ENCODE peak calls at places on chromosomes 11 and 22, in nine cellular contexts. J is activated CD4-positive, CD25-positive, alpha-beta regulatory T cell; I is NCI-H1436; T is heart right ventricle; O is CD4-positive, alpha-beta memory T cell; Z is right cardiac atrium; U is COLO829; F is NB4; B is psoas muscle. M is an unnamed sample.

GRCh38 chr11:134401825-134402809 is 9.9 kb downstream of the B3GAT1 start:
- DNase-seq in J (no peak), I (no peak), T (no peak), O (no peak), Z (no peak), U (no peak), F (no peak), B (no peak), M (peak; percentile 41)

GRCh38 chr11:8331767-8332166 is 68.1 kb upstream of the LMO1 start:
- DNase-seq in J (no peak), I (no peak), T (no peak), O (no peak), Z (no peak), U (no peak), F (peak; percentile 46), B (no peak), M (peak; percentile 55)

GRCh38 chr11:61057615-61058014 is 44.7 kb upstream of the CD5 start:
- DNase-seq in J (no peak), I (no peak), T (no peak), O (no peak), Z (no peak), U (no peak), F (no peak), B (no peak), M (no peak)

GRCh38 chr11:72553748-72554147 is 119.4 kb upstream of the CLPB start:
- DNase-seq in J (no peak), I (no peak), T (no peak), O (peak; percentile 32), Z (no peak), U (no peak), F (peak; percentile 74), B (no peak), M (no peak)

GRCh38 chr22:39229075-39229474 is 15.7 kb downstream of the PDGFB start:
- DNase-seq in J (no peak), I (no peak), T (no peak), O (no peak), Z (no peak), U (no peak), F (no peak), B (no peak), M (no peak)

GRCh38 chr11:63210111-63210510 is 33.3 kb downstream of the SLC22A25 start:
- DNase-seq in J (no peak), I (no peak), T (no peak), O (no peak), Z (no peak), U (no peak), F (no peak), B (no peak), M (no peak)

GRCh38 chr11:95379460-95379859 is 148.5 kb upstream of the SESN3 start:
- DNase-seq in J (no peak), I (no peak), T (no peak), O (no peak), Z (no peak), U (no peak), F (no peak), B (no peak), M (no peak)

GRCh38 chr11:93652161-93652597 is 9.3 kb upstream of the CEP295 start:
- DNase-seq in J (no peak), I (peak; percentile 5), T (no peak), O (peak; percentile 48), Z (no peak), U (peak; percentile 61), F (peak; percentile 69), B (no peak), M (no peak)

GRCh38 chr11:130817608-130817944 is 98.7 kb downstream of the SNX19 start:
- DNase-seq in J (no peak), I (no peak), T (no peak), O (no peak), Z (no peak), U (no peak), F (peak; percentile 7), B (no peak), M (no peak)

GRCh38 chr11:47104337-47104950 is 72.2 kb downstream of the ARFGAP2 start:
- DNase-seq in J (no peak), I (no peak), T (no peak), O (no peak), Z (no peak), U (no peak), F (no peak), B (no peak), M (no peak)

GRCh38 chr11:115067471-115067870 is 389.1 kb downstream of the NXPE2 start:
- DNase-seq in J (no peak), I (no peak), T (no peak), O (no peak), Z (no peak), U (no peak), F (no peak), B (no peak), M (no peak)

GRCh38 chr11:936199-936598 is 10.5 kb downstream of the AP2A2 start:
- DNase-seq in J (no peak), I (no peak), T (no peak), O (no peak), Z (no peak), U (no peak), F (no peak), B (no peak), M (no peak)

GRCh38 chr22:49609207-49609876 is 218.3 kb downstream of the BRD1 start:
- DNase-seq in J (no peak), I (no peak), T (no peak), O (no peak), Z (no peak), U (no peak), F (no peak), B (no peak), M (peak; percentile 50)

GRCh38 chr22:43970037-43970747 is 14.9 kb downstream of the SAMM50 start:
- DNase-seq in J (no peak), I (no peak), T (no peak), O (no peak), Z (no peak), U (no peak), F (peak; percentile 12), B (no peak), M (no peak)

GRCh38 chr22:46006379-46007002 is 29.5 kb upstream of the WNT7B start:
- DNase-seq in J (peak; percentile 77), I (peak; percentile 82), T (peak; percentile 97), O (peak; percentile 81), Z (peak; percentile 98), U (peak; percentile 85), F (peak; percentile 89), B (peak; percentile 98), M (peak; percentile 97)

GRCh38 chr11:73982595-73982989 is at the start of gene UCP2:
- DNase-seq in J (peak; percentile 70), I (peak; percentile 83), T (peak; percentile 89), O (peak; percentile 80), Z (peak; percentile 95), U (peak; percentile 40), F (peak; percentile 96), B (peak; percentile 93), M (peak; percentile 95)

GRCh38 chr11:91156041-91156440 is 933.2 kb upstream of the CHORDC1 start:
- DNase-seq in J (no peak), I (no peak), T (no peak), O (no peak), Z (no peak), U (no peak), F (no peak), B (no peak), M (no peak)

GRCh38 chr11:12201016-12201985 is 90.9 kb downstream of the MICAL2 start:
- DNase-seq in J (no peak), I (no peak), T (peak; percentile 66), O (no peak), Z (peak; percentile 92), U (no peak), F (peak; percentile 27), B (no peak), M (peak; percentile 79)

GRCh38 chr22:31081963-31082605 is 966 bp downstream of the SMTN start:
- DNase-seq in J (no peak), I (no peak), T (no peak), O (no peak), Z (peak; percentile 51), U (no peak), F (no peak), B (no peak), M (no peak)

GRCh38 chr11:129333873-129334272 is 41.8 kb upstream of the BARX2 start:
- DNase-seq in J (no peak), I (no peak), T (no peak), O (no peak), Z (no peak), U (no peak), F (peak; percentile 26), B (no peak), M (no peak)

GRCh38 chr11:92762175-92762574 is 207.3 kb upstream of the MTNR1B start:
- DNase-seq in J (no peak), I (no peak), T (no peak), O (no peak), Z (no peak), U (no peak), F (no peak), B (no peak), M (no peak)

GRCh38 chr11:35177370-35177769 is 38.4 kb downstream of the CD44 start:
- DNase-seq in J (no peak), I (no peak), T (no peak), O (peak; percentile 59), Z (no peak), U (no peak), F (no peak), B (no peak), M (no peak)

GRCh38 chr11:2272946-2273280 is 2.5 kb upstream of the ASCL2 start:
- DNase-seq in J (no peak), I (no peak), T (no peak), O (no peak), Z (no peak), U (no peak), F (no peak), B (no peak), M (peak; percentile 53)

GRCh38 chr11:18618341-18619025 is 15.7 kb downstream of the SPTY2D1 start:
- DNase-seq in J (no peak), I (no peak), T (no peak), O (no peak), Z (no peak), U (no peak), F (no peak), B (no peak), M (no peak)

GRCh38 chr11:116731097-116731761 is 41.6 kb downstream of the BUD13 start:
- DNase-seq in J (no peak), I (no peak), T (no peak), O (no peak), Z (peak; percentile 56), U (no peak), F (no peak), B (peak; percentile 79), M (no peak)

GRCh38 chr11:46721286-46721685 is 2.3 kb downstream of the F2 start:
- DNase-seq in J (no peak), I (no peak), T (no peak), O (no peak), Z (no peak), U (no peak), F (no peak), B (no peak), M (no peak)

GRCh38 chr11:122843281-122844150 is 5.2 kb downstream of the CRTAM start:
- DNase-seq in J (no peak), I (no peak), T (no peak), O (peak; percentile 53), Z (no peak), U (no peak), F (no peak), B (no peak), M (no peak)

M was measured in kidney.